ENCODE peak calls at places on chromosome 3, in eight cellular contexts. L, Q, G, I, M, O, U and A are unnamed samples.
A peak's percentile ranks its signal among the peaks of the same experiment; 100 is the strongest.

GRCh38 chr3:171282041-171282440 is 178.2 kb downstream of the TNIK start:
- DNase-seq in G (peak; percentile 25), O (no peak), I (no peak), U (no peak), Q (no peak), L (peak; percentile 69), M (peak; percentile 75), A (no peak)

GRCh38 chr3:37173806-37174205 is 576 bp downstream of the LRRFIP2 start:
- DNase-seq in L (no peak), U (no peak), I (no peak), O (no peak), M (no peak), Q (no peak), G (no peak), A (no peak)

GRCh38 chr3:86958534-86958933 is 32.4 kb downstream of the VGLL3 start:
- DNase-seq in Q (no peak), I (no peak), O (no peak), M (no peak), G (no peak), U (no peak), L (peak; percentile 89), A (no peak)

GRCh38 chr3:4261411-4261810 is 41.8 kb upstream of the SETMAR start:
- DNase-seq in U (no peak), I (no peak), O (no peak), Q (no peak), G (no peak), M (no peak), L (no peak), A (no peak)

GRCh38 chr3:197674741-197675567 is 61.8 kb downstream of the RUBCN start:
- DNase-seq in Q (no peak), M (no peak), L (no peak), G (no peak), I (no peak), O (no peak), U (no peak), A (peak; percentile 80)

GRCh38 chr3:30443756-30444673 is 162.4 kb upstream of the TGFBR2 start:
- DNase-seq in O (no peak), I (no peak), G (no peak), Q (no peak), M (no peak), U (no peak), L (no peak), A (no peak)

GRCh38 chr3:25027639-25028038 is 400.4 kb upstream of the RARB start:
- DNase-seq in Q (no peak), U (no peak), I (peak; percentile 74), L (no peak), O (no peak), M (no peak), G (no peak), A (no peak)

GRCh38 chr3:47041114-47041513 is 61.6 kb downstream of the NBEAL2 start:
- DNase-seq in I (no peak), G (no peak), O (no peak), M (no peak), U (no peak), Q (no peak), L (no peak), A (no peak)

GRCh38 chr3:50628601-50629000 is 11.7 kb downstream of the MAPKAPK3 start:
- DNase-seq in G (no peak), M (no peak), I (no peak), U (no peak), L (no peak), Q (no peak), O (no peak), A (no peak)

GRCh38 chr3:71398157-71398836 is 185.2 kb downstream of the FOXP1 start:
- DNase-seq in Q (no peak), G (no peak), O (no peak), I (no peak), L (no peak), U (no peak), M (no peak), A (no peak)

GRCh38 chr3:149532463-149533180 is 58.1 kb downstream of the TM4SF4 start:
- DNase-seq in O (no peak), G (no peak), Q (no peak), L (no peak), U (no peak), M (peak; percentile 33), I (no peak), A (no peak)

GRCh38 chr3:102415553-102415952 is 19.3 kb upstream of the ZPLD1 start:
- DNase-seq in G (no peak), L (no peak), I (no peak), M (no peak), Q (no peak), U (no peak), O (no peak), A (no peak)

GRCh38 chr3:102200126-102200525 is 234.7 kb upstream of the ZPLD1 start:
- DNase-seq in I (no peak), U (no peak), Q (no peak), O (no peak), M (no peak), L (peak; percentile 89), G (no peak), A (no peak)

GRCh38 chr3:31544634-31545033 is 11.9 kb downstream of the STT3B start:
- DNase-seq in L (no peak), M (peak; percentile 27), Q (no peak), U (no peak), O (no peak), G (peak; percentile 14), I (no peak), A (no peak)

GRCh38 chr3:141876381-141876890 is at the start of gene ATP1B3:
- DNase-seq in I (peak; percentile 94), M (peak; percentile 83), O (peak; percentile 85), L (peak; percentile 78), U (peak; percentile 89), G (peak; percentile 87), Q (peak; percentile 88), A (peak; percentile 97)
- TF ChIP-seq POLR2A in I (peak; percentile 63), M (peak; percentile 98), O (peak; percentile 90), L (peak; percentile 97), U (peak; percentile 58), G (peak; percentile 83), Q (peak; percentile 88), A (peak; percentile 87)

DNA sequence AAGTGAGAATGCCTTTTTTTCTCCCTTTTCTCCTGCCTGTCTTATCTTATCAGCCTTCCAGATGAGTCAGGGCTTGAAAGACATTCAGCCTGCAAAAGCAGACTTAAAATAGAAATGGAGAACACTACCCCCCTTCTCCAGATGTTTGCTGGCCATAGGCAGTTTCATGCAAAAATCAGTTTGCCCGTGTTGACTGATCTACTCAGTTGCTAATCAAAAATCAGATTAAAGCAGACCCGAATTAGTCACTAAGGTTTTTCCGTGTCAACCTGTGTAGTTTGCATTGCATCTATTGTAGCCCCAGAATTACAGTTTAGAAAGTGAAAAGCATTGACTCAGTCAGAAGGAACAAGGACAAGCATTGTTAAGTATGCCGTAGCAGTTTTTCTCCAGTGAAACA is 56.2 kb downstream of the IL5RA start:
- DNase-seq in L (peak; percentile 12), Q (no peak), I (no peak), U (no peak), G (no peak), M (peak; percentile 46), O (no peak), A (no peak)
- H3K36me3 ChIP-seq in L (no peaks in the 10 kb centered on the region), Q (no peaks in the 10 kb centered on the region), I (no peaks in the 10 kb centered on the region), U (no peaks in the 10 kb centered on the region), G (no peaks in the 10 kb centered on the region), M (no peaks in the 10 kb centered on the region), O (no peaks in the 10 kb centered on the region), A (no peaks in the 10 kb centered on the region)

GRCh38 chr3:194070634-194071409 is 65.1 kb upstream of the HES1 start:
- DNase-seq in Q (peak; percentile 89), I (peak; percentile 88), U (peak; percentile 93), M (peak; percentile 88), O (peak; percentile 89), G (peak; percentile 94), L (peak; percentile 87), A (peak; percentile 96)

GRCh38 chr3:194069421-194070219 is 66.3 kb upstream of the HES1 start:
- DNase-seq in M (no peak), L (peak; percentile 24), Q (no peak), O (no peak), I (no peak), G (no peak), U (no peak), A (no peak)

GRCh38 chr3:194070220-194070633 is 65.7 kb upstream of the HES1 start:
- DNase-seq in M (no peak), L (no peak), U (no peak), I (no peak), Q (no peak), G (peak; percentile 89), O (no peak), A (no peak)

GRCh38 chr3:194065119-194065392 is 70.9 kb upstream of the HES1 start:
- DNase-seq in U (no peak), G (no peak), I (no peak), O (no peak), M (no peak), L (no peak), Q (no peak), A (no peak)

GRCh38 chr3:194067949-194068362 is 68.0 kb upstream of the HES1 start:
- DNase-seq in O (no peak), L (no peak), G (no peak), M (no peak), I (no peak), U (no peak), Q (no peak), A (no peak)
- H3K27ac ChIP-seq in O (no peak overlapping the region), L (no peak overlapping the region), G (no peak overlapping the region), M (no peak overlapping the region), I (no peak overlapping the region), U (no peak overlapping the region), Q (no peak overlapping the region), A (no peak overlapping the region)

DNA sequence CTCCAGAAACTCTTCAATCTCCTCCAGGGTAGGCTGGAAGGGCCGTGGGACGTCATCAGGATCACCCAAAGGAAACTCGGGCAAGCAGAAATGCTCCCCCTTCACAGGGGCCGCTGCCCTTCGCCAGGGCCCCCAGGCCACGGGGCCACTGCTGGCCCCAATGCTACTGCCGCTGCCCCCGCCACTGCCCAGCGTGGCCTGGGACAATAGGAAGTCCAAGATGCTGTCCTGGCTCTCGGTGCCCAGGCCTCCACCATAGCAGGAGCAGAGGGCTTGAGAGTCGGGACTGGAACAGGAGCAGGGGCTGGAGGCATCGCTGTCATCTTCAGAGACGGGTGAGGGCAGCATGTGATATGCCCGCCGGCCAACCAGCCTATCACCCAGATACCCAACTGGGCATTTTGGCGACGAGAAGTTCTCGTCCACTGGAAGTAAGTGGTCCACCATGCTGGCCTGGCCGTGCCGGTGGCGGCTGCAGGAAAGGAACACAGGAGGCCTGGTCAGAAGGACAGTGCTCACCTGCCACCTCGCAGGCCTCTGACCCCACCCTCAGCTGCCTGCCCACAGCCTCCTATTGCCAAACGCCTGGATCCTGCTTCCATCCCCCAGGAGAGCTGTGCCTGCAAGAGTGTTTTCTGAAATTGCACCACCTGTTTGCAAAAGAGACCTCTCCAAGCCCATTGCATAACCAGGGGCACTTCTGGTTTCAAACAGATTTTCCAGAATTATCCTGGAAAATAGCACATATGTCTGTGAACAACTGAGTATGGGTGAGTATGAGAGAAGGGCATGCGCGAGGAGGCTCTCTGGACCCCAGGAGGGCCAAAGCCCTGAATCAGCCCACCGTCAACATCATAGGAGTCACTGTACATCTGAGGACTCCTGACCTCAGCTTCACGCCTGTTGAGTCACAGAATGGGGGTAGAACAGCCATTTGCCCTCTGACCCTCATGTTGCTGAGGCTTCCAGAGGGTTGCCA is 4.4 kb downstream of the KLF15 start:
- DNase-seq in M (peak; percentile 21), L (peak; percentile 40), O (no peak), I (peak; percentile 72), U (no peak), G (peak; percentile 2), Q (peak; percentile 73), A (peak; percentile 70)
- TF ChIP-seq POLR2A in M (no peak), L (no peak), O (no peak), I (no peak), U (no peak), G (no peak), Q (no peak), A (no peak)

GRCh38 chr3:65400893-65401292 is 637.8 kb downstream of the MAGI1 start:
- DNase-seq in U (no peak), O (no peak), I (no peak), L (no peak), G (no peak), Q (no peak), M (no peak), A (no peak)
- H3K36me3 ChIP-seq in U (no peaks in the 10 kb centered on the region), O (no peaks in the 10 kb centered on the region), I (no peaks in the 10 kb centered on the region), L (no peaks in the 10 kb centered on the region), G (no peaks in the 10 kb centered on the region), Q (no peaks in the 10 kb centered on the region), M (no peaks in the 10 kb centered on the region), A (no peaks in the 10 kb centered on the region)